ENCODE peak calls at places on chromosomes 1 and 21, in five cellular contexts. One of them, this sample, is unnamed.

GRCh38 chr1:77282187-77282865 is 507 bp downstream of the AK5 start:
- DNase-seq in SJSA1: peak
- DNase-seq in testis: no peak
- DNase-seq in tibial artery: no peak
- DNase-seq in effector memory CD4-positive, alpha-beta T cell: peak
- DNase-seq in this sample: no peak

GRCh38 chr21:18493420-18493819 is 89.8 kb upstream of the TMPRSS15 start:
- DNase-seq in SJSA1: no peak
- DNase-seq in tibial artery: no peak
- DNase-seq in testis: no peak
- DNase-seq in effector memory CD4-positive, alpha-beta T cell: no peak
- DNase-seq in this sample: no peak

GRCh38 chr1:23692308-23692871 is 784 bp downstream of the RPL11 start:
- DNase-seq in effector memory CD4-positive, alpha-beta T cell: peak
- DNase-seq in SJSA1: no peak
- DNase-seq in testis: no peak
- DNase-seq in tibial artery: no peak
- DNase-seq in this sample: no peak

GRCh38 chr1:235253219-235253640 is 74.7 kb downstream of the ARID4B start:
- DNase-seq in effector memory CD4-positive, alpha-beta T cell: peak
- DNase-seq in tibial artery: no peak
- DNase-seq in SJSA1: peak
- DNase-seq in testis: peak
- DNase-seq in this sample: peak

GRCh38 chr1:5721634-5722215 is 270.5 kb downstream of the NPHP4 start:
- DNase-seq in testis: peak
- DNase-seq in tibial artery: no peak
- DNase-seq in SJSA1: no peak
- DNase-seq in effector memory CD4-positive, alpha-beta T cell: no peak
- DNase-seq in this sample: peak

GRCh38 chr1:114208106-114208505 is 54.4 kb upstream of the SYT6 start:
- DNase-seq in tibial artery: no peak
- DNase-seq in effector memory CD4-positive, alpha-beta T cell: no peak
- DNase-seq in SJSA1: no peak
- DNase-seq in testis: no peak
- DNase-seq in this sample: no peak

GRCh38 chr1:46757956-46758304 is 39.0 kb upstream of the EFCAB14 start:
- DNase-seq in tibial artery: no peak
- DNase-seq in testis: no peak
- DNase-seq in effector memory CD4-positive, alpha-beta T cell: no peak
- DNase-seq in SJSA1: no peak
- DNase-seq in this sample: no peak

GRCh38 chr1:172343246-172344099 is 77.0 kb upstream of the C1orf105 start:
- DNase-seq in tibial artery: no peak
- DNase-seq in SJSA1: peak
- DNase-seq in effector memory CD4-positive, alpha-beta T cell: no peak
- DNase-seq in testis: no peak
- DNase-seq in this sample: no peak

GRCh38 chr1:96508226-96508625 is 213.4 kb upstream of the PTBP2 start:
- DNase-seq in effector memory CD4-positive, alpha-beta T cell: no peak
- DNase-seq in testis: no peak
- DNase-seq in SJSA1: no peak
- DNase-seq in tibial artery: no peak
- DNase-seq in this sample: no peak

GRCh38 chr1:27614625-27615344 is 10.8 kb upstream of the AHDC1 start:
- DNase-seq in SJSA1: no peak
- DNase-seq in effector memory CD4-positive, alpha-beta T cell: no peak
- DNase-seq in testis: no peak
- DNase-seq in tibial artery: no peak
- DNase-seq in this sample: peak

GRCh38 chr1:91080650-91081049 is 58.8 kb upstream of the ZNF644 start:
- DNase-seq in tibial artery: no peak
- DNase-seq in SJSA1: no peak
- DNase-seq in effector memory CD4-positive, alpha-beta T cell: no peak
- DNase-seq in testis: no peak
- DNase-seq in this sample: no peak

GRCh38 chr1:107941123-107941522 is 23.9 kb downstream of the VAV3 start:
- DNase-seq in SJSA1: no peak
- DNase-seq in tibial artery: peak
- DNase-seq in effector memory CD4-positive, alpha-beta T cell: no peak
- DNase-seq in testis: no peak
- DNase-seq in this sample: no peak

GRCh38 chr1:203197625-203198024 is 11.1 kb upstream of the CHI3L1 start:
- DNase-seq in SJSA1: no peak
- DNase-seq in effector memory CD4-positive, alpha-beta T cell: no peak
- DNase-seq in tibial artery: peak
- DNase-seq in testis: no peak
- DNase-seq in this sample: no peak

GRCh38 chr1:10936998-10937901 is 75.2 kb upstream of the TARDBP start:
- DNase-seq in testis: no peak
- DNase-seq in effector memory CD4-positive, alpha-beta T cell: no peak
- DNase-seq in SJSA1: no peak
- DNase-seq in tibial artery: no peak
- DNase-seq in this sample: no peak

GRCh38 chr1:98034505-98034904 is 113.7 kb upstream of the DPYD start:
- DNase-seq in tibial artery: no peak
- DNase-seq in SJSA1: no peak
- DNase-seq in testis: no peak
- DNase-seq in effector memory CD4-positive, alpha-beta T cell: no peak
- DNase-seq in this sample: no peak

GRCh38 chr1:9539165-9539828 is at the start of gene SLC25A33:
- DNase-seq in effector memory CD4-positive, alpha-beta T cell: peak
- DNase-seq in testis: peak
- DNase-seq in SJSA1: peak
- DNase-seq in tibial artery: peak
- DNase-seq in this sample: peak

GRCh38 chr21:28138272-28138671 is 854.4 kb downstream of the LTN1 start:
- DNase-seq in effector memory CD4-positive, alpha-beta T cell: no peak
- DNase-seq in testis: no peak
- DNase-seq in tibial artery: no peak
- DNase-seq in SJSA1: no peak
- DNase-seq in this sample: no peak

GRCh38 chr1:108758782-108759181 is 12.3 kb downstream of the STXBP3 start:
- DNase-seq in tibial artery: no peak
- DNase-seq in SJSA1: no peak
- DNase-seq in testis: no peak
- DNase-seq in effector memory CD4-positive, alpha-beta T cell: no peak
- DNase-seq in this sample: no peak

GRCh38 chr21:45265721-45266517 is 21.8 kb downstream of the POFUT2 start:
- DNase-seq in SJSA1: peak
- DNase-seq in effector memory CD4-positive, alpha-beta T cell: no peak
- DNase-seq in tibial artery: peak
- DNase-seq in testis: peak
- DNase-seq in this sample: no peak

GRCh38 chr1:162663086-162663485 is 30.8 kb downstream of the DDR2 start:
- DNase-seq in testis: no peak
- DNase-seq in tibial artery: no peak
- DNase-seq in effector memory CD4-positive, alpha-beta T cell: no peak
- DNase-seq in SJSA1: no peak
- DNase-seq in this sample: no peak

GRCh38 chr1:42737257-42737656 is 2.8 kb downstream of the CLDN19 start:
- DNase-seq in tibial artery: no peak
- DNase-seq in SJSA1: no peak
- DNase-seq in testis: no peak
- DNase-seq in effector memory CD4-positive, alpha-beta T cell: no peak
- DNase-seq in this sample: peak

GRCh38 chr1:164617607-164618564 is 58.9 kb downstream of the PBX1 start:
- DNase-seq in effector memory CD4-positive, alpha-beta T cell: no peak
- DNase-seq in SJSA1: no peak
- DNase-seq in tibial artery: no peak
- DNase-seq in testis: no peak
- DNase-seq in this sample: no peak

GRCh38 chr1:180948846-180949615 is 36.3 kb downstream of the KIAA1614 start:
- DNase-seq in effector memory CD4-positive, alpha-beta T cell: no peak
- DNase-seq in tibial artery: no peak
- DNase-seq in SJSA1: no peak
- DNase-seq in testis: no peak
- DNase-seq in this sample: peak

GRCh38 chr1:207948536-207949250 is 37.8 kb upstream of the CD34 start:
- DNase-seq in effector memory CD4-positive, alpha-beta T cell: no peak
- DNase-seq in SJSA1: no peak
- DNase-seq in testis: no peak
- DNase-seq in tibial artery: no peak
- DNase-seq in this sample: no peak

GRCh38 chr1:159067699-159068621 is 8.6 kb downstream of the AIM2 start:
- DNase-seq in testis: no peak
- DNase-seq in effector memory CD4-positive, alpha-beta T cell: no peak
- DNase-seq in tibial artery: no peak
- DNase-seq in SJSA1: no peak
- DNase-seq in this sample: no peak

GRCh38 chr1:225537554-225538251 is 109.9 kb upstream of the LBR start:
- DNase-seq in testis: no peak
- DNase-seq in SJSA1: no peak
- DNase-seq in tibial artery: no peak
- DNase-seq in effector memory CD4-positive, alpha-beta T cell: no peak
- DNase-seq in this sample: no peak

GRCh38 chr1:231357831-231358354 is 19.8 kb downstream of the SPRTN start:
- DNase-seq in testis: peak
- DNase-seq in tibial artery: no peak
- DNase-seq in effector memory CD4-positive, alpha-beta T cell: no peak
- DNase-seq in SJSA1: no peak
- DNase-seq in this sample: no peak

GRCh38 chr1:27643626-27644368 is 8.8 kb upstream of the FGR start:
- DNase-seq in testis: peak
- DNase-seq in effector memory CD4-positive, alpha-beta T cell: peak
- DNase-seq in tibial artery: no peak
- DNase-seq in SJSA1: no peak
- DNase-seq in this sample: no peak

GRCh38 chr1:25562101-25562927 is 18.9 kb downstream of the LDLRAP1 start:
- DNase-seq in effector memory CD4-positive, alpha-beta T cell: peak
- DNase-seq in SJSA1: no peak
- DNase-seq in tibial artery: no peak
- DNase-seq in testis: no peak
- DNase-seq in this sample: no peak

GRCh38 chr1:192477630-192478029 is 97.9 kb upstream of the RGS1 start:
- DNase-seq in tibial artery: no peak
- DNase-seq in testis: no peak
- DNase-seq in SJSA1: no peak
- DNase-seq in effector memory CD4-positive, alpha-beta T cell: no peak
- DNase-seq in this sample: no peak

GRCh38 chr21:38905751-38906150 is 100.0 kb downstream of the ETS2 start:
- DNase-seq in SJSA1: no peak
- DNase-seq in tibial artery: no peak
- DNase-seq in effector memory CD4-positive, alpha-beta T cell: no peak
- DNase-seq in testis: no peak
- DNase-seq in this sample: no peak

GRCh38 chr1:110061341-110061740 is 9.1 kb downstream of the ALX3 start:
- DNase-seq in testis: no peak
- DNase-seq in SJSA1: no peak
- DNase-seq in tibial artery: no peak
- DNase-seq in effector memory CD4-positive, alpha-beta T cell: no peak
- DNase-seq in this sample: no peak

GRCh38 chr1:59241909-59242308 is 55.0 kb upstream of the FGGY start:
- DNase-seq in effector memory CD4-positive, alpha-beta T cell: no peak
- DNase-seq in SJSA1: no peak
- DNase-seq in tibial artery: no peak
- DNase-seq in testis: no peak
- DNase-seq in this sample: no peak

GRCh38 chr21:20720623-20721022 is 277.6 kb upstream of the NCAM2 start:
- DNase-seq in testis: no peak
- DNase-seq in effector memory CD4-positive, alpha-beta T cell: no peak
- DNase-seq in SJSA1: no peak
- DNase-seq in tibial artery: no peak
- DNase-seq in this sample: no peak

GRCh38 chr1:179175011-179175934 is 54.2 kb downstream of the ABL2 start:
- DNase-seq in testis: no peak
- DNase-seq in SJSA1: no peak
- DNase-seq in effector memory CD4-positive, alpha-beta T cell: no peak
- DNase-seq in tibial artery: no peak
- DNase-seq in this sample: no peak

DNA sequence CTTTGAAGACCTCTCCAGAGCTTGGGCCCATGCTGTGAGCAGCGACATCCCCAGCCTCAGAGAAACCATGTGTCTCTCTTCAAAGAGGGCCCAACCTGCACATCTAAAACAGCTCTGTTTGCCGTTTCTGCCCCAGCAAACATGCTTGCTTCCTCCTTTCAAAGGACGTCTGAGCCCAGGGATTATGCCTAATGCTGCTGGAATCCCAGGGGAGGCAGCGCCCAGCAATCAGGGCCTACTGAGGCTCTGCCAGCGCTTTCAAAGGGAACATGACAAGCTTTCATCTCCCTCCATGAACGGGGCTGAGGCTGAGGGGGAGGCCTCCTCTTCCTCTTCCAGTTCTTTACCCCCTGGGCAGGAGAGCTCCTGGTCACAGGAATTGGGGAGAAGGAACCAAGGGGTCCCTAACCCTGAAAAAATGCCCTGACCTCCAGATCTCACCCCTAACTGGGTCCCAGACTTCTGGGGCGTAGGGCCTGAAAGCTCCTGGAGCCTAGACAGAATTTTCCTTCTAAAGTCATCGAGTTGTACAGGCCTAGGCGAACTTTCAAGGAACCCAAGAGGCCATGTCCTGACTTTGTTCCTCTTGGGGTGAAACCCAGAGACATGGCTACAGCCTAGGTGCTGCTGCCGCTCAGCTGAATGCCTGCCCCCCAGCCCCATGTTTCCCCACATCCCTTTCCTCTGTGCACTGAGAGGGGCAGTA is 13.4 kb upstream of the ASCL5 start:
- DNase-seq in testis: no peak
- DNase-seq in SJSA1: no peak
- DNase-seq in effector memory CD4-positive, alpha-beta T cell: no peak
- DNase-seq in tibial artery: peak
- DNase-seq in this sample: no peak
- H3K27ac ChIP-seq in testis: no peak
- H3K27ac ChIP-seq in SJSA1: no peak
- H3K27ac ChIP-seq in effector memory CD4-positive, alpha-beta T cell: no peak
- H3K27ac ChIP-seq in tibial artery: no peak
- H3K27ac ChIP-seq in this sample: no peak

GRCh38 chr1:160646711-160647328 is at the start of gene SLAMF1:
- DNase-seq in tibial artery: no peak
- DNase-seq in effector memory CD4-positive, alpha-beta T cell: peak
- DNase-seq in testis: no peak
- DNase-seq in SJSA1: no peak
- DNase-seq in this sample: no peak
- H3K27ac ChIP-seq in tibial artery: no peak
- H3K27ac ChIP-seq in effector memory CD4-positive, alpha-beta T cell: peak
- H3K27ac ChIP-seq in testis: no peak
- H3K27ac ChIP-seq in SJSA1: no peak
- H3K27ac ChIP-seq in this sample: no peak

GRCh38 chr1:197541411-197541810 is 233.9 kb downstream of the DENND1B start:
- DNase-seq in tibial artery: no peak
- DNase-seq in effector memory CD4-positive, alpha-beta T cell: no peak
- DNase-seq in SJSA1: no peak
- DNase-seq in testis: no peak
- DNase-seq in this sample: no peak
- H3K27ac ChIP-seq in tibial artery: no peak
- H3K27ac ChIP-seq in effector memory CD4-positive, alpha-beta T cell: no peak
- H3K27ac ChIP-seq in SJSA1: no peak
- H3K27ac ChIP-seq in testis: no peak
- H3K27ac ChIP-seq in this sample: no peak

DNA sequence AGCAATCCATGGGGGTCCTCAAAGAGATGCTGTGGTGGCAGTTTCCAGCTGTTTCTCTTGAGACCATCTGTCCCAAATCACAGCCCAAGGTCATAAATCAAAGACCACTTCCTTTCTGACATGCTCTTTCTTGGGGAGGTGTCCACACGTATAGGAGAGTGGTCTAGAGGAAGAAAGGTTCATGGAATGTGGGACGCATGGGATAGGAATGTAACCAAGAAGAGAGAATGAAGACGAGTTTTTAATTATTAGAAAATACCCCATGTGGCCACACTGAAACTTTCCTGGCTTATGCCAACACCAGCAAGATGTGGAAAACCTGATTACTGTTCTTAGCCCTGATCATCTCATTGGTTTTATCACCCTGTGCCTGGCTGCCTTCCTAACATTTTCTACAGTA is 124.2 kb upstream of the IFFO2 start:
- DNase-seq in tibial artery: no peak
- DNase-seq in SJSA1: no peak
- DNase-seq in effector memory CD4-positive, alpha-beta T cell: no peak
- DNase-seq in testis: no peak
- DNase-seq in this sample: no peak
- H3K27ac ChIP-seq in tibial artery: no peak
- H3K27ac ChIP-seq in SJSA1: peak
- H3K27ac ChIP-seq in effector memory CD4-positive, alpha-beta T cell: no peak
- H3K27ac ChIP-seq in testis: no peak
- H3K27ac ChIP-seq in this sample: peak

This sample was measured in left lung.